ENCODE peak calls at places on chromosomes 5 and 9, in four cellular contexts. T, F, A and Q are unnamed samples.

GRCh38 chr9:99235874-99236627 is 14.0 kb downstream of the SEC61B start:
- DNase-seq in T (no peak), F (no peak), A (peak; percentile 82), Q (no peak)

GRCh38 chr9:133727277-133727875 is 10.8 kb downstream of the SARDH start:
- DNase-seq in T (no peak), F (no peak), A (no peak), Q (no peak)

GRCh38 chr9:112312139-112312538 is 21.3 kb downstream of the PTBP3 start:
- DNase-seq in T (no peak), F (no peak), A (no peak), Q (no peak)

GRCh38 chr5:96004754-96005153 is 43.1 kb upstream of the ELL2 start:
- DNase-seq in T (no peak), F (no peak), A (no peak), Q (no peak)

GRCh38 chr5:60636001-60636400 is 64.0 kb downstream of the DEPDC1B start:
- DNase-seq in T (no peak), F (no peak), A (no peak), Q (no peak)

GRCh38 chr9:131854334-131854733 is 114.5 kb upstream of the RAPGEF1 start:
- DNase-seq in T (no peak), F (no peak), A (no peak), Q (no peak)

GRCh38 chr9:86766912-86767311 is 180.4 kb downstream of the GAS1 start:
- DNase-seq in T (peak; percentile 13), F (no peak), A (no peak), Q (no peak)

GRCh38 chr9:125794708-125795107 is 47.5 kb downstream of the PBX3 start:
- DNase-seq in T (peak; percentile 30), F (no peak), A (no peak), Q (no peak)

GRCh38 chr9:23636199-23636598 is 189.8 kb downstream of the ELAVL2 start:
- DNase-seq in T (no peak), F (no peak), A (no peak), Q (no peak)

GRCh38 chr5:39501403-39501802 is 76.6 kb upstream of the DAB2 start:
- DNase-seq in T (no peak), F (no peak), A (no peak), Q (peak; percentile 32)

GRCh38 chr5:62596096-62596495 is 17.5 kb downstream of the LRRC70 start:
- DNase-seq in T (no peak), F (no peak), A (no peak), Q (no peak)

GRCh38 chr5:166672431-166672830 is 1619.0 kb upstream of the WWC1 start:
- DNase-seq in T (no peak), F (no peak), A (no peak), Q (no peak)

GRCh38 chr5:178115136-178115834 is 2.0 kb downstream of the N4BP3 start:
- DNase-seq in T (no peak), F (no peak), A (no peak), Q (no peak)

GRCh38 chr9:125255781-125256391 is 5.7 kb upstream of the GAPVD1 start:
- DNase-seq in T (peak; percentile 35), F (peak; percentile 43), A (no peak), Q (peak; percentile 39)

GRCh38 chr9:14433841-14434511 is 120.0 kb upstream of the NFIB start:
- DNase-seq in T (peak; percentile 20), F (peak; percentile 7), A (no peak), Q (peak; percentile 76)

DNA sequence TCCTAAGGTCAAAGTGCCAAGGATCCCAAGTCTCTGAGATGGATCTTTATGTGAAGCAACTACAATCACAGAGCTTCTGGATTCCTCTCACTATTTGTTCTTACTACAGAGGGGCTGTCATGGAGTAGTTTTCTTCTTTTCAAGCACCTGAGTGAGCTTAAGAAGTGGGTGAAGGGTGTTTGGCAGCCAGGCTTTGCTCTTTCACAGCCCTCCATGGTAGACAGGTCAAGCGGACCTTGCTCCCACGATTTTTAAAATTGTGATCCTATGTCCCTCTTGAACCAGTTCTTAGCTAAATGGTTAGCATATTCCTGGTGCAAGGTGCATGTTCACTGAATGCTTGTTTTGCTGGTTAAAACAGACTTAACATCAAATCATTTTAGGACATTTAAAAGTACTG is 332.2 kb downstream of the GADD45G start:
- DNase-seq in T (no peak), F (no peak), A (no peak), Q (no peak)
- TF ChIP-seq CHD4 in T (no peak), F (no peak), A (no peak), Q (no peak)

GRCh38 chr9:19119801-19120440 is 7.4 kb downstream of the PLIN2 start:
- DNase-seq in T (no peak), F (no peak), A (no peak), Q (no peak)
- TF ChIP-seq CHD4 in T (no peak), F (no peak), A (no peak), Q (no peak)

GRCh38 chr5:54874337-54875021 is 110.9 kb downstream of the ESM1 start:
- DNase-seq in T (no peak), F (no peak), A (no peak), Q (no peak)

GRCh38 chr5:54870251-54870650 is 115.1 kb downstream of the ESM1 start:
- DNase-seq in T (no peak), F (no peak), A (no peak), Q (no peak)

GRCh38 chr5:54876561-54876960 is 108.8 kb downstream of the ESM1 start:
- DNase-seq in T (no peak), F (no peak), A (no peak), Q (no peak)

GRCh38 chr5:54872810-54873209 is 112.6 kb downstream of the ESM1 start:
- DNase-seq in T (no peak), F (no peak), A (no peak), Q (no peak)

GRCh38 chr5:54873696-54874095 is 111.7 kb downstream of the ESM1 start:
- DNase-seq in T (no peak), F (no peak), A (no peak), Q (no peak)
- TF ChIP-seq CHD4 in T (no peak), F (no peak), A (no peak), Q (no peak)

GRCh38 chr5:18000744-18001143 is 366.5 kb downstream of the TAF11L14 start:
- DNase-seq in T (no peak), F (no peak), A (no peak), Q (no peak)

GRCh38 chr5:18003784-18004183 is 369.5 kb downstream of the TAF11L14 start:
- DNase-seq in T (no peak), F (no peak), A (no peak), Q (no peak)

GRCh38 chr5:18008940-18009339 is 374.7 kb downstream of the TAF11L14 start:
- DNase-seq in T (no peak), F (no peak), A (no peak), Q (no peak)

DNA sequence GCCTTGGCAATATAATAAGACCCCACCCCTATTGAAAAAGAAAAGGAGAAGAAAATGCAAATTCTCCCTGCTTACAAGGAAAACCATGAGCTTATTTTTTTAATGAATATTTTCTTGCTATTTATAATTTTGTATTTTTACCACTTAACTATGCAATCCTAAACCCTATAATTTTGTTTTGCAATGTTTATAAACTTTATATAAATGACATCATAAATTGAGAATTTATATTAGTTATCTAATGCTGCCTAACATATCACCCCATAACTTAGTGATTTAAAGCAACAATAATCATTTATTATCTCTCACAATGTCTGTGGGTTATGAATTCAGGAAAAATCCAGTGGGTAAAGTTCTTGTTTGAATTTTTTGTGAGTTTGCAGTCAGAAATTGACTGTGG is 369.1 kb downstream of the TAF11L14 start:
- DNase-seq in T (no peak), F (no peak), A (no peak), Q (no peak)
- TF ChIP-seq CHD4 in T (no peak), F (no peak), A (no peak), Q (no peak)

DNA sequence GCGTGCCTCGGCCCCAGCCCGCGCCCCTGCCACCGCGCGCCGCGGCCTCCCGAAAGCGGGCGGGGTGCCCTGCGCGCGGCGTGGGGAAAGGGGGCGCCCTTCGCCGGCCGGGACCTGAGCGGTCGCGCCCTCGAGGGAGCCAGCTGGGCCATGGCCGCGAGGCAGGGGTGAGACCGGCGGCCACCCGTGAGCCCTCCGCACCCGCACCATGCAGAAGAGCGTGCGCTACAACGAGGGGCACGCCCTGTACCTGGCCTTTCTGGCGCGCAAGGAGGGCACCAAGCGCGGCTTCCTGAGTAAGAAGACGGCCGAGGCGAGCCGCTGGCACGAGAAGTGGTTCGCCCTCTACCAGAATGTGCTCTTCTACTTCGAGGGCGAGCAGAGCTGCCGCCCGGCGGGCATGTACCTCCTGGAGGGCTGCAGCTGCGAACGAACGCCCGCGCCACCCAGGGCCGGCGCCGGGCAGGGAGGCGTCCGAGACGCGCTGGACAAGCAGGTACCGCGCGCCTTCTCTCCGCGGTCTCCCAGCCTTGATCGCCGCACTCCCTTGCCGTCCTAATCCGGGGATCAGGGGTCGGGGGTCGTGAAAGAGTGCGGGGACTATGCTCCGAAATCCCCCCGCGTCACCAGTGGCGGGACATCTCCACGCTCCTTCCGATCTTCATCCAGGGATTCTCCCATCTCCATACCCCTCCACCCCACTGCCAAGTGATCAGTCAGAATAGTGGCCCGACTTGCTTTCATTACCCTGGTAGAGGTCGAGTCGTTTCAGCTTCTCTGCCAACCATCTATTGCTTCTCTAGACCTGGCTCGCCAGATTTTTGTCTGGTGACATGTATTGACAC is 590 bp downstream of the RASGRF2 start:
- DNase-seq in T (peak; percentile 18), F (no peak), A (no peak), Q (peak; percentile 31)
- TF ChIP-seq CHD4 in T (no peak), F (no peak), A (no peak), Q (no peak)

GRCh38 chr9:89418882-89419641 is 78.9 kb downstream of the SEMA4D start:
- DNase-seq in T (no peak), F (no peak), A (no peak), Q (no peak)
- TF ChIP-seq CHD4 in T (no peak), F (no peak), A (no peak), Q (no peak)